ENCODE peak calls at places on chromosome 9, in four cellular contexts. X, A, B and E are unnamed samples.

GRCh38 chr9:114968710-114969109 is 38.3 kb upstream of the TNFSF8 start:
- DNase-seq in B (no peak), A (no peak), X (peak), E (peak)

GRCh38 chr9:131282688-131283422 is 6.5 kb upstream of the FAM78A start:
- DNase-seq in X (no peak), B (no peak), A (peak), E (peak)

GRCh38 chr9:134025606-134026541 is 593 bp downstream of the BRD3OS start:
- DNase-seq in B (no peak), A (peak), X (peak), E (peak)

GRCh38 chr9:34190996-34191892 is 12.4 kb downstream of the UBAP1 start:
- DNase-seq in X (peak), A (peak), B (peak), E (peak)

GRCh38 chr9:26656003-26656940 is 236.3 kb downstream of the CAAP1 start:
- DNase-seq in A (no peak), X (peak), B (peak), E (peak)

GRCh38 chr9:35746583-35746982 is 2.4 kb downstream of the GBA2 start:
- DNase-seq in B (no peak), A (no peak), X (peak), E (peak)

GRCh38 chr9:75130621-75131020 is 42.3 kb downstream of the OSTF1 start:
- DNase-seq in B (no peak), A (no peak), X (no peak), E (peak)

GRCh38 chr9:127961613-127962150 is 19.1 kb downstream of the EEIG1 start:
- DNase-seq in A (no peak), X (no peak), B (no peak), E (no peak)

GRCh38 chr9:133615101-133615896 is 6.1 kb upstream of the FAM163B start:
- DNase-seq in B (no peak), A (no peak), X (no peak), E (no peak)

GRCh38 chr9:136858844-136859757 is 7.0 kb downstream of the MAMDC4 start:
- DNase-seq in B (no peak), A (no peak), X (peak), E (peak)

GRCh38 chr9:114028646-114029045 is 49.5 kb downstream of the AMBP start:
- DNase-seq in X (no peak), B (no peak), A (no peak), E (no peak)

GRCh38 chr9:4713849-4714248 is 27.2 kb downstream of the AK3 start:
- DNase-seq in A (no peak), B (no peak), X (no peak), E (no peak)

GRCh38 chr9:130034570-130034969 is 8.4 kb downstream of the FNBP1 start:
- DNase-seq in A (no peak), B (no peak), X (peak), E (peak)

GRCh38 chr9:21761309-21761901 is 41.0 kb upstream of the MTAP start:
- DNase-seq in X (peak), A (no peak), B (no peak), E (no peak)

GRCh38 chr9:17204611-17205165 is 69.8 kb downstream of the CNTLN start:
- DNase-seq in B (no peak), X (no peak), A (no peak), E (no peak)

GRCh38 chr9:20144255-20144654 is 355.4 kb upstream of the SLC24A2 start:
- DNase-seq in A (no peak), B (peak), X (no peak), E (no peak)

GRCh38 chr9:86163503-86163902 is 64.1 kb upstream of the GOLM1 start:
- DNase-seq in A (no peak), B (no peak), X (peak), E (no peak)

GRCh38 chr9:126932871-126933321 is 18.3 kb downstream of the RALGPS1 start:
- DNase-seq in A (no peak), X (no peak), B (no peak), E (no peak)

GRCh38 chr9:5459289-5459829 is 9.0 kb downstream of the CD274 start:
- DNase-seq in X (peak), B (peak), A (no peak), E (peak)

GRCh38 chr9:73371801-73372200 is 220.1 kb downstream of the ANXA1 start:
- DNase-seq in A (no peak), B (no peak), X (no peak), E (no peak)